ENCODE peak calls at places on chromosomes 1 and 21, in four cellular contexts. K is cardiac muscle cell, E is IMR-90, N is bronchial epithelial cell. X is an unnamed sample.

GRCh38 chr1:210321552-210321951 is 7.2 kb upstream of the HHAT start:
- DNase-seq in E (no peak), K (no peak), N (peak), X (no peak)

GRCh38 chr1:80462006-80462405 is 1338.7 kb upstream of the ADGRL2 start:
- DNase-seq in N (no peak), K (no peak), E (no peak), X (no peak)

GRCh38 chr1:13813398-13814012 is 113.5 kb downstream of the PRDM2 start:
- DNase-seq in N (no peak), K (peak), E (no peak), X (peak)

GRCh38 chr1:89524369-89525168 is at the start of gene LRRC8B:
- DNase-seq in K (peak), E (peak), N (peak), X (peak)

GRCh38 chr21:26136686-26137085 is 33.9 kb downstream of the APP start:
- DNase-seq in E (no peak), K (no peak), N (no peak), X (no peak)

GRCh38 chr1:111745670-111746613 is 6.7 kb upstream of the INKA2 start:
- DNase-seq in N (peak), K (no peak), E (no peak), X (no peak)

GRCh38 chr1:181659348-181659957 is 176.1 kb downstream of the CACNA1E start:
- DNase-seq in K (no peak), N (no peak), E (no peak), X (no peak)

GRCh38 chr1:24951337-24951736 is 21.3 kb upstream of the RUNX3 start:
- DNase-seq in K (no peak), N (no peak), E (no peak), X (no peak)

GRCh38 chr21:29304577-29304976 is 5.9 kb downstream of the BACH1 start:
- DNase-seq in E (no peak), N (no peak), K (no peak), X (no peak)

GRCh38 chr1:22641906-22642636 is 1.4 kb upstream of the C1QC start:
- DNase-seq in E (peak), K (peak), N (peak), X (peak)

GRCh38 chr1:235919797-235920475 is 53.2 kb upstream of the LYST start:
- DNase-seq in E (peak), N (peak), K (peak), X (no peak)

GRCh38 chr1:119861547-119861946 is 34.8 kb downstream of the ADAM30 start:
- DNase-seq in K (no peak), E (no peak), N (no peak), X (no peak)

GRCh38 chr1:155591770-155592169 is 18.2 kb upstream of the MSTO1 start:
- DNase-seq in N (peak), K (peak), E (peak), X (no peak)

GRCh38 chr21:44380876-44381275 is 27.5 kb downstream of the TRPM2 start:
- DNase-seq in N (no peak), E (no peak), K (no peak), X (no peak)

GRCh38 chr21:25127811-25128210 is 479.5 kb downstream of the MRPL39 start:
- DNase-seq in E (no peak), N (no peak), K (no peak), X (no peak)

GRCh38 chr21:42781150-42781980 is 98.0 kb downstream of the WDR4 start:
- DNase-seq in K (peak), E (no peak), N (peak), X (peak)

GRCh38 chr21:39182016-39182415 is 1.2 kb downstream of the PSMG1 start:
- DNase-seq in N (no peak), K (no peak), E (no peak), X (no peak)

GRCh38 chr1:89615676-89616598 is 17.0 kb upstream of the LRRC8C start:
- DNase-seq in K (no peak), E (no peak), N (peak), X (no peak)

GRCh38 chr1:108747898-108748297 is 1.4 kb downstream of the STXBP3 start:
- DNase-seq in E (no peak), N (no peak), K (no peak), X (no peak)

GRCh38 chr1:70462611-70463010 is 51.5 kb downstream of the CTH start:
- DNase-seq in N (no peak), K (no peak), E (no peak), X (no peak)

GRCh38 chr1:234684854-234685253 is 74.9 kb upstream of the IRF2BP2 start:
- DNase-seq in K (peak), N (no peak), E (no peak), X (no peak)

GRCh38 chr1:36894824-36895223 is 139.5 kb downstream of the GRIK3 start:
- DNase-seq in N (no peak), E (no peak), K (no peak), X (no peak)

GRCh38 chr1:90475623-90476022 is 241.5 kb downstream of the BARHL2 start:
- DNase-seq in K (peak), E (peak), N (peak), X (no peak)

GRCh38 chr1:220956861-220957605 is 77.8 kb downstream of the HLX start:
- DNase-seq in E (peak), N (peak), K (peak), X (no peak)

GRCh38 chr1:200162861-200163260 is 135.4 kb downstream of the NR5A2 start:
- DNase-seq in K (no peak), E (no peak), N (no peak), X (no peak)

GRCh38 chr1:218735436-218735835 is 390.3 kb downstream of the TGFB2 start:
- DNase-seq in K (peak), N (peak), E (peak), X (no peak)

GRCh38 chr1:192877283-192877886 is 68.5 kb downstream of the RGS2 start:
- DNase-seq in N (no peak), K (peak), E (no peak), X (no peak)

DNA sequence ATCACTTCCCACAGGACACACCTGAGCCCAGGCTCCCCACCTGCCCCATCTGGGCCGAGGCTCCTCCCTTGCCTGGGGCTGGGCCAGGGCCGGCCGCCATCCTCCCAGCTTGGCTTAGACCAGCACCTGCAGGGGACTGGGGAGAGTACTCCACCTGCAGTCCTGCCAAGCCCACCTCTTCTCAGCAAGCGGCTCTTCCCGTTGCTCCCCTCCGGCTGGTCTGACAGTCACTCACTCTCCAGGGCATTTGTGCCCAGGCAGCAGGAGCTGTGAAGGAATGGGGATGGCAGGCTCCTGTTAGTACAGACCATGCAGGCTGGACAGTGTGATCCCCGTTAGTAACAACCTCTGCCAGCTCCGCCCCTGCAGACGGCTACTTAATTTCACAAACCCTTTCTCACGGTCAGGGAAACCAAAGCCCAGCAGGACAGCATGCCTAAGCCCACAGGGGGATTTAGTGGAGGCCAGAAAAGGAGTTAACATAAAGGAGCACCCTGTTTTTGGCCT is at the start of gene FYB2:
- DNase-seq in E (no peak), K (no peak), N (no peak), X (no peak)
- TF ChIP-seq CTCF in E (no peak), K (no peak), N (no peak), X (no peak)

GRCh38 chr1:66533804-66534745 is at the start of gene SGIP1:
- DNase-seq in K (peak), N (peak), E (peak), X (peak)
- TF ChIP-seq CTCF in K (no peak), N (no peak), E (no peak), X (no peak)

DNA sequence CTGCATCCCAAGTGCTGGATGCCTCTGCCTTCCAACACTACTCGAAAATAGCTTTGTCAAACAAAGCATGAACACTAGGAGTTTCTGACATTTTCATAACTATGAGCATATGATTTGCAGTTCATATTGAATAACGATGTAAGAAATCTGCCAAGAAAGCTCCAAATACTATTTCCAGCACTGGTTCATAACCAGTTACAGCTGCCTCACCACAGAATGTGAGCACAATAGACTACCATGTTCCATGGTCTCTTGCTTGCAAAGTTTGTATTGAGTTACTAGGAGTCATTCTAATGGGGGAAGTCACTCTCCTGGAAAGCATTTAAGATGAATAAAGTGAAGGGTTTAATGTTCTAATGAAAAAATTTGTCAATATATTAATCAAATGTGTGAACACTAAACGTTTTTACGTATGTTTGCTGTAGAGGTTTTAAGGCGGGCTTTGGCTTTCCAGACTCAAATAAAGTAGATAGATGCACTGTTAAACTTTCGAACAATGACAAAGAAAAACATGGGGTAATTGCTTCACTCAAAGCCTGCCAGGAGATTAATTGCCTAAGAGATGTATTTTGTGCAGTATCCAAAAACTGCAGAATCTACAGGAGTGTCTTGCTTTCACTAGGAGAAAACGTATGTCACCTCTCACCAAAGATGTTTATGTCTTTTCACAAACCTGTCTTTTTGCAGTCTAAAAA is 78.5 kb upstream of the UBE2U start:
- DNase-seq in N (no peak), E (no peak), K (no peak), X (no peak)
- TF ChIP-seq CTCF in N (no peak), E (no peak), K (no peak), X (no peak)

GRCh38 chr1:161305872-161306519 is 3.8 kb downstream of the MPZ start:
- DNase-seq in E (peak), K (peak), N (peak), X (peak)
- TF ChIP-seq CTCF in E (no peak), K (peak), N (peak), X (no peak)

X was measured in glutamatergic neuron.